ENCODE peak calls at places on chromosomes 6 and 20, in five cellular contexts. One of them, this sample, is unnamed. For H3K4me1, the result is how much of the 10 kb centered on the place peaks cover.

GRCh38 chr6:138403324-138403800 is 661 bp upstream of the HEBP2 start:
- DNase-seq in colonic mucosa: peak
- DNase-seq in osteoblast: peak
- DNase-seq in Peyer's patch: peak
- DNase-seq in tibial nerve: no peak
- DNase-seq in this sample: peak

GRCh38 chr20:57425150-57426013 is 34.2 kb downstream of the RBM38 start:
- DNase-seq in colonic mucosa: no peak
- DNase-seq in osteoblast: no peak
- DNase-seq in Peyer's patch: no peak
- DNase-seq in tibial nerve: no peak
- DNase-seq in this sample: no peak

GRCh38 chr6:168116975-168117899 is 38.2 kb upstream of the FRMD1 start:
- DNase-seq in colonic mucosa: peak
- DNase-seq in osteoblast: peak
- DNase-seq in Peyer's patch: no peak
- DNase-seq in tibial nerve: peak
- DNase-seq in this sample: no peak

GRCh38 chr6:149840345-149841075 is 23.6 kb downstream of the LRP11 start:
- DNase-seq in colonic mucosa: peak
- DNase-seq in osteoblast: peak
- DNase-seq in Peyer's patch: peak
- DNase-seq in tibial nerve: peak
- DNase-seq in this sample: peak

GRCh38 chr6:23663652-23664051 is 462.4 kb upstream of the NRSN1 start:
- DNase-seq in colonic mucosa: no peak
- DNase-seq in osteoblast: no peak
- DNase-seq in Peyer's patch: no peak
- DNase-seq in tibial nerve: no peak
- DNase-seq in this sample: no peak

GRCh38 chr6:35562060-35562459 is 49.4 kb upstream of the TULP1 start:
- DNase-seq in colonic mucosa: no peak
- DNase-seq in osteoblast: no peak
- DNase-seq in Peyer's patch: no peak
- DNase-seq in tibial nerve: no peak
- DNase-seq in this sample: no peak

GRCh38 chr6:36867471-36868224 is 7.0 kb downstream of the PPIL1 start:
- DNase-seq in colonic mucosa: no peak
- DNase-seq in osteoblast: no peak
- DNase-seq in Peyer's patch: no peak
- DNase-seq in tibial nerve: no peak
- DNase-seq in this sample: no peak

GRCh38 chr6:15937582-15937981 is 191.3 kb upstream of the MYLIP start:
- DNase-seq in colonic mucosa: no peak
- DNase-seq in osteoblast: no peak
- DNase-seq in Peyer's patch: no peak
- DNase-seq in tibial nerve: no peak
- DNase-seq in this sample: no peak

GRCh38 chr6:37971711-37972410 is 152.3 kb downstream of the ZFAND3 start:
- DNase-seq in colonic mucosa: no peak
- DNase-seq in osteoblast: no peak
- DNase-seq in Peyer's patch: no peak
- DNase-seq in tibial nerve: no peak
- DNase-seq in this sample: no peak

GRCh38 chr6:40170856-40171255 is 236.6 kb upstream of the MOCS1 start:
- DNase-seq in colonic mucosa: no peak
- DNase-seq in osteoblast: no peak
- DNase-seq in Peyer's patch: no peak
- DNase-seq in tibial nerve: no peak
- DNase-seq in this sample: no peak

GRCh38 chr6:136950436-136950835 is 28.3 kb downstream of the SLC35D3 start:
- DNase-seq in colonic mucosa: no peak
- DNase-seq in osteoblast: no peak
- DNase-seq in Peyer's patch: no peak
- DNase-seq in tibial nerve: no peak
- DNase-seq in this sample: no peak

GRCh38 chr6:30690403-30691207 is at the start of gene NRM:
- DNase-seq in colonic mucosa: peak
- DNase-seq in osteoblast: peak
- DNase-seq in Peyer's patch: peak
- DNase-seq in tibial nerve: peak
- DNase-seq in this sample: peak

GRCh38 chr20:48846516-48847492 is 19.0 kb upstream of the PREX1 start:
- DNase-seq in colonic mucosa: no peak
- DNase-seq in osteoblast: no peak
- DNase-seq in Peyer's patch: peak
- DNase-seq in tibial nerve: no peak
- DNase-seq in this sample: no peak

GRCh38 chr20:6418732-6419131 is 295.9 kb upstream of the FERMT1 start:
- DNase-seq in colonic mucosa: no peak
- DNase-seq in osteoblast: no peak
- DNase-seq in Peyer's patch: no peak
- DNase-seq in tibial nerve: no peak
- DNase-seq in this sample: no peak

GRCh38 chr6:105781248-105781647 is 304.9 kb upstream of the PRDM1 start:
- DNase-seq in colonic mucosa: no peak
- DNase-seq in osteoblast: no peak
- DNase-seq in Peyer's patch: no peak
- DNase-seq in tibial nerve: no peak
- DNase-seq in this sample: no peak

GRCh38 chr20:3067139-3068009 is 4.0 kb upstream of the OXT start:
- DNase-seq in colonic mucosa: no peak
- DNase-seq in osteoblast: no peak
- DNase-seq in Peyer's patch: no peak
- DNase-seq in tibial nerve: no peak
- DNase-seq in this sample: no peak

GRCh38 chr20:31966991-31967655 is 828 bp upstream of the XKR7 start:
- DNase-seq in colonic mucosa: no peak
- DNase-seq in osteoblast: peak
- DNase-seq in Peyer's patch: no peak
- DNase-seq in tibial nerve: no peak
- DNase-seq in this sample: no peak

GRCh38 chr6:90809035-90809434 is 222.2 kb upstream of the MAP3K7 start:
- DNase-seq in colonic mucosa: no peak
- DNase-seq in osteoblast: no peak
- DNase-seq in Peyer's patch: no peak
- DNase-seq in tibial nerve: no peak
- DNase-seq in this sample: no peak

GRCh38 chr6:47697925-47698324 is 455 bp upstream of the ADGRF4 start:
- DNase-seq in colonic mucosa: no peak
- DNase-seq in osteoblast: no peak
- DNase-seq in Peyer's patch: no peak
- DNase-seq in tibial nerve: no peak
- DNase-seq in this sample: no peak

GRCh38 chr20:56773731-56774130 is 144.6 kb downstream of the TFAP2C start:
- DNase-seq in colonic mucosa: no peak
- DNase-seq in osteoblast: no peak
- DNase-seq in Peyer's patch: no peak
- DNase-seq in tibial nerve: no peak
- DNase-seq in this sample: no peak

GRCh38 chr20:2729251-2729713 is 36.7 kb downstream of the EBF4 start:
- DNase-seq in colonic mucosa: no peak
- DNase-seq in osteoblast: no peak
- DNase-seq in Peyer's patch: no peak
- DNase-seq in tibial nerve: no peak
- DNase-seq in this sample: peak

GRCh38 chr20:16560216-16560615 is 13.0 kb downstream of the KIF16B start:
- DNase-seq in colonic mucosa: no peak
- DNase-seq in osteoblast: no peak
- DNase-seq in Peyer's patch: no peak
- DNase-seq in tibial nerve: no peak
- DNase-seq in this sample: no peak

GRCh38 chr20:36827541-36828279 is 48.2 kb upstream of the TLDC2 start:
- DNase-seq in colonic mucosa: no peak
- DNase-seq in osteoblast: peak
- DNase-seq in Peyer's patch: no peak
- DNase-seq in tibial nerve: no peak
- DNase-seq in this sample: no peak

GRCh38 chr20:58870293-58871014 is 17.9 kb downstream of the GNAS start:
- DNase-seq in colonic mucosa: peak
- DNase-seq in osteoblast: no peak
- DNase-seq in Peyer's patch: peak
- DNase-seq in tibial nerve: no peak
- DNase-seq in this sample: no peak

GRCh38 chr20:23049201-23049932 is at the start of gene THBD:
- DNase-seq in colonic mucosa: peak
- DNase-seq in osteoblast: no peak
- DNase-seq in Peyer's patch: no peak
- DNase-seq in tibial nerve: peak
- DNase-seq in this sample: no peak

GRCh38 chr6:44041461-44042260 is 85.6 kb downstream of the MRPL14 start:
- DNase-seq in colonic mucosa: no peak
- DNase-seq in osteoblast: peak
- DNase-seq in Peyer's patch: no peak
- DNase-seq in tibial nerve: no peak
- DNase-seq in this sample: no peak

DNA sequence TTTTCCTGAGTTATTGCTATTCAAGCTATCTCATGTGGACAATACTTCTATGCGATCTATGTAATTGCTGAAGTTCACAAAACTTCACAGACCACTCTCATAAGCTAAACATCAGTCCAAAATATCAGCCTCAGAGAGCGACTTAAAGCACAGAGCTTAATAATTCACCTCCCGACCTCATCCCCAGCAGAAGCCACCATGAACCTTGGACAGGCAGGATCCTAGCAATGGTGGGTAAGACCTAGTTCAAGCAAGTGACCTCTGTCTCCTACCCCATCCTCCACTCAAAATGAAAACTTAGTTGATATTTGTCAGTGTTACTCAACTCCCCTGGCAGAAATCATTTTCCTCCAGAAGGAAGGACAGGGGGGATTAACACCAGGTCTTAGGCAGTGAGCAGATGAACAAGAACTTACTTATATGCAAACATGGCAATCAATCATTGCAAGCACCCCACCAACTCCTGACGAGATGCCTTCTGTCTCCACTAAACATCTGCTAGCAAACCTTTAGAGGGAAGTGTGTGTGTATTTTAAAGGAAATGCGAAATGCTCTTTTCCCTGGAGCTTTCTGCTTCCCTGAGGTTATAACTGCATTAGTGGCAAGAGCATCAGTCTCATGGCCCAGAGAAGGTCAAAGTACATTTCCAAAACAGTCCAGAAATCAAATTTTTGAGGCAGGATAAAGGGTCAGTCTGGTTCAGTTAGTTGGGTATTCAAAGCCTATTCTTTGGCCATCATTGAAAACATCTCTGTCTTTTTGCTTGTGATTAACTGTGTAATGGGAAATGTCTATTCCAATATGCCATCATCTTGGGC is 90.0 kb downstream of the SLC22A23 start:
- DNase-seq in colonic mucosa: no peak
- DNase-seq in osteoblast: no peak
- DNase-seq in Peyer's patch: no peak
- DNase-seq in tibial nerve: no peak
- DNase-seq in this sample: no peak
- H3K4me1 ChIP-seq in colonic mucosa: under half
- H3K4me1 ChIP-seq in osteoblast: under half
- H3K4me1 ChIP-seq in Peyer's patch: under half
- H3K4me1 ChIP-seq in tibial nerve: under half
- H3K4me1 ChIP-seq in this sample: under half

GRCh38 chr20:20027284-20027683 is 10.1 kb downstream of the NAA20 start:
- DNase-seq in colonic mucosa: no peak
- DNase-seq in osteoblast: no peak
- DNase-seq in Peyer's patch: no peak
- DNase-seq in tibial nerve: no peak
- DNase-seq in this sample: no peak

GRCh38 chr20:20022498-20022897 is 5.3 kb downstream of the NAA20 start:
- DNase-seq in colonic mucosa: no peak
- DNase-seq in osteoblast: no peak
- DNase-seq in Peyer's patch: no peak
- DNase-seq in tibial nerve: no peak
- DNase-seq in this sample: no peak

GRCh38 chr20:20021835-20022234 is 4.7 kb downstream of the NAA20 start:
- DNase-seq in colonic mucosa: no peak
- DNase-seq in osteoblast: no peak
- DNase-seq in Peyer's patch: no peak
- DNase-seq in tibial nerve: no peak
- DNase-seq in this sample: no peak

GRCh38 chr20:20023395-20023794 is 6.2 kb downstream of the NAA20 start:
- DNase-seq in colonic mucosa: no peak
- DNase-seq in osteoblast: peak
- DNase-seq in Peyer's patch: no peak
- DNase-seq in tibial nerve: no peak
- DNase-seq in this sample: no peak

GRCh38 chr20:20024942-20025341 is 7.8 kb downstream of the NAA20 start:
- DNase-seq in colonic mucosa: no peak
- DNase-seq in osteoblast: no peak
- DNase-seq in Peyer's patch: no peak
- DNase-seq in tibial nerve: no peak
- DNase-seq in this sample: no peak
- TF ChIP-seq CTCF in colonic mucosa: no peak
- TF ChIP-seq CTCF in osteoblast: no peak
- TF ChIP-seq CTCF in Peyer's patch: no peak
- TF ChIP-seq CTCF in tibial nerve: no peak
- TF ChIP-seq CTCF in this sample: no peak

DNA sequence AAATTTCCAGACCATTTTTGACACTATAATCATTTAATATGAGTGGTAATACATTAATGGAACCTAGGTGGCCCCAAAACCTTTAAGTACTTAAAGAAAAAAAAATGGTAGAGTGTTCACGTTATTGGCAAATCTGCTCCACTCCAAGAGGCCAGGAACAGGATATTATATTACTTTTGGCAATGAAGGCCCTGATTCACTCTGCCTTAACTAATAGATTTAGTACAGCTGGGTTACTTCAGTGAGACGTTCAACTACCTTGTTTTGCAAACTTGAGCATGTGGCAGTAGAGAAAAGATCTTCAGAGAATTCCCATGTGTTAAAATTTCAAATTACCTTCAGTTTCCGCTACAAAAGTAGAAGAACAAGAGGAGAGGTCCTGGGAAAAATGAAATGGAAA is 12.8 kb downstream of the ADNP start:
- DNase-seq in colonic mucosa: no peak
- DNase-seq in osteoblast: peak
- DNase-seq in Peyer's patch: no peak
- DNase-seq in tibial nerve: no peak
- DNase-seq in this sample: no peak
- H3K4me1 ChIP-seq in colonic mucosa: under half
- H3K4me1 ChIP-seq in osteoblast: half or more
- H3K4me1 ChIP-seq in Peyer's patch: under half
- H3K4me1 ChIP-seq in tibial nerve: half or more
- H3K4me1 ChIP-seq in this sample: half or more

GRCh38 chr20:61189534-61189933 is 62.5 kb upstream of the CDH4 start:
- DNase-seq in colonic mucosa: no peak
- DNase-seq in osteoblast: no peak
- DNase-seq in Peyer's patch: no peak
- DNase-seq in tibial nerve: no peak
- DNase-seq in this sample: no peak

GRCh38 chr20:61185181-61185580 is 66.9 kb upstream of the CDH4 start:
- DNase-seq in colonic mucosa: no peak
- DNase-seq in osteoblast: peak
- DNase-seq in Peyer's patch: no peak
- DNase-seq in tibial nerve: no peak
- DNase-seq in this sample: no peak

GRCh38 chr20:61184194-61184593 is 67.9 kb upstream of the CDH4 start:
- DNase-seq in colonic mucosa: no peak
- DNase-seq in osteoblast: no peak
- DNase-seq in Peyer's patch: no peak
- DNase-seq in tibial nerve: no peak
- DNase-seq in this sample: no peak

GRCh38 chr20:61186771-61187170 is 65.3 kb upstream of the CDH4 start:
- DNase-seq in colonic mucosa: no peak
- DNase-seq in osteoblast: no peak
- DNase-seq in Peyer's patch: no peak
- DNase-seq in tibial nerve: no peak
- DNase-seq in this sample: no peak

GRCh38 chr20:61185841-61186601 is 66.0 kb upstream of the CDH4 start:
- DNase-seq in colonic mucosa: no peak
- DNase-seq in osteoblast: peak
- DNase-seq in Peyer's patch: no peak
- DNase-seq in tibial nerve: no peak
- DNase-seq in this sample: no peak
- TF ChIP-seq CTCF in colonic mucosa: no peak
- TF ChIP-seq CTCF in osteoblast: no peak
- TF ChIP-seq CTCF in Peyer's patch: no peak
- TF ChIP-seq CTCF in tibial nerve: no peak
- TF ChIP-seq CTCF in this sample: no peak

This sample was measured in CD8-positive, alpha-beta T cell.